ENCODE peak calls at places on chromosomes 13 and 19, in four cellular contexts. Y, A, F and H are unnamed samples.

GRCh38 chr19:3471954-3472655 is 8.2 kb downstream of the SMIM24 start:
- DNase-seq in Y (peak; percentile 30), A (peak; percentile 28), F (peak; percentile 44), H (no peak)

GRCh38 chr19:50801107-50801506 is 10.9 kb downstream of the ACP4 start:
- DNase-seq in Y (no peak), A (no peak), F (no peak), H (no peak)

GRCh38 chr19:19745496-19746285 is 12.8 kb upstream of the ZNF14 start:
- DNase-seq in Y (no peak), A (no peak), F (no peak), H (no peak)

GRCh38 chr19:13890136-13890535 is 13.2 kb downstream of the NANOS3 start:
- DNase-seq in Y (no peak), A (no peak), F (no peak), H (no peak)

GRCh38 chr13:113096052-113096744 is 9.4 kb upstream of the F7 start:
- DNase-seq in Y (no peak), A (no peak), F (no peak), H (no peak)

GRCh38 chr19:32176591-32176990 is 168.8 kb upstream of the ZNF507 start:
- DNase-seq in Y (no peak), A (no peak), F (no peak), H (no peak)

GRCh38 chr13:48112896-48113525 is 18.1 kb upstream of the MED4 start:
- DNase-seq in Y (no peak), A (no peak), F (no peak), H (no peak)

GRCh38 chr13:101520672-101521071 is 68.2 kb downstream of the ITGBL1 start:
- DNase-seq in Y (no peak), A (peak; percentile 50), F (no peak), H (no peak)

GRCh38 chr13:37995052-37995451 is 125.5 kb upstream of the TRPC4 start:
- DNase-seq in Y (no peak), A (peak; percentile 46), F (no peak), H (no peak)